ENCODE peak calls at places on chromosomes 16 and 17, in four cellular contexts. One of them, this sample, is unnamed.

GRCh38 chr16:72501739-72502653 is 330.0 kb upstream of the PMFBP1 start:
- DNase-seq in WTC11: peak; percentile 67
- DNase-seq in HepG2: peak; percentile 73
- DNase-seq in K562: peak; percentile 66
- DNase-seq in this sample: peak; percentile 42

GRCh38 chr17:47204722-47205418 is 4.3 kb upstream of the MYL4 start:
- DNase-seq in K562: no peak
- DNase-seq in WTC11: no peak
- DNase-seq in HepG2: no peak
- DNase-seq in this sample: peak; percentile 77

GRCh38 chr16:75559564-75560372 is 3.7 kb upstream of the TMEM231 start:
- DNase-seq in HepG2: no peak
- DNase-seq in WTC11: no peak
- DNase-seq in K562: peak; percentile 79
- DNase-seq in this sample: no peak

GRCh38 chr17:51869387-51869786 is 289.1 kb downstream of the CA10 start:
- DNase-seq in HepG2: peak; percentile 23
- DNase-seq in K562: no peak
- DNase-seq in WTC11: peak; percentile 12
- DNase-seq in this sample: no peak

GRCh38 chr16:55480228-55480655 is 1.2 kb downstream of the MMP2 start:
- DNase-seq in K562: no peak
- DNase-seq in HepG2: no peak
- DNase-seq in WTC11: peak; percentile 44
- DNase-seq in this sample: no peak

GRCh38 chr16:23064642-23065041 is 84.6 kb downstream of the USP31 start:
- DNase-seq in K562: no peak
- DNase-seq in WTC11: no peak
- DNase-seq in HepG2: no peak
- DNase-seq in this sample: peak; percentile 53

GRCh38 chr16:12758031-12758669 is 45.5 kb downstream of the CPPED1 start:
- DNase-seq in HepG2: no peak
- DNase-seq in WTC11: no peak
- DNase-seq in K562: peak; percentile 36
- DNase-seq in this sample: no peak

GRCh38 chr17:55620945-55621344 is 101.7 kb downstream of the TMEM100 start:
- DNase-seq in WTC11: no peak
- DNase-seq in HepG2: no peak
- DNase-seq in K562: no peak
- DNase-seq in this sample: no peak

GRCh38 chr17:81959362-81960129 is 1.4 kb downstream of the NOTUM start:
- DNase-seq in HepG2: peak; percentile 40
- DNase-seq in K562: peak; percentile 85
- DNase-seq in WTC11: peak; percentile 70
- DNase-seq in this sample: no peak

GRCh38 chr16:83002351-83003334 is 375.9 kb downstream of the CDH13 start:
- DNase-seq in WTC11: no peak
- DNase-seq in K562: no peak
- DNase-seq in HepG2: no peak
- DNase-seq in this sample: no peak

DNA sequence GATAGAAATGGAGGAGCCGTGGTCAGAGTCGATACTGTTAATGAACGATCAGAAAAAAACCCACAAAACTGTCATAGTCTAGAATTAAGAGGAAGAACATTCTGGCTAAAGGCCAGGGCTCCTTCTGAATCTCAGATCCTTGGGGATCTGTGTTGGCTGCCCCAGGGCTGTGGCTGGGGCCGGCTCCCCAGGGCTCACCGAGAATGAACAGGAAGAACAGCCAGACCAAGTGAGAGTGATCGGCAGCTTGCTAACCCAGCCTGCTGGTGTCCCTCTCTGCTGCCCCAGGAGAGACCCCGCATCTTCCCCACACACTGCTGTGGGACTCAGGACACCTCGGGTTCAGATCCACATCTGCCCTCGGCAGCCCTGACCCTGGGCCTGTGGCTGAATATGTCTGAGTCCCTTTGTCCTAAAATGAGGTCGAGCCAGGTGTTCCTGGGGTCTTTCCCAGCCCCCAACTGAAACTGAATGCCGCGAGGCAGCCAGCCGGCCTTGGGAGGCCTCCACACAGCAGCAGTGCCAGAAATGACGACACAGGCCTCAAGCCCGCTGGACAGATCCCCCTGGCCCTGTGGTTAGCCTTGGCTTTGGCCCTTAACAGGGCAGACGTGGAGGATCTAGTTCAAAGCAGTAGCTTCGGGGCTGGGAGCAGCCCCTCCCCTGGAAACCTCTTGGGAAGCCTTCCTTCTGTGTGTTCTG is 23.9 kb upstream of the CLEC18A start:
- DNase-seq in WTC11: no peak
- DNase-seq in HepG2: peak; percentile 41
- DNase-seq in K562: no peak
- DNase-seq in this sample: no peak
- TF ChIP-seq NR2C2 in WTC11: no peak
- TF ChIP-seq NR2C2 in HepG2: no peak
- TF ChIP-seq NR2C2 in K562: no peak
- TF ChIP-seq NR2C2 in this sample: no peak

GRCh38 chr17:78497115-78497540 is 80.1 kb downstream of the DNAH17 start:
- DNase-seq in HepG2: peak; percentile 79
- DNase-seq in WTC11: peak; percentile 85
- DNase-seq in K562: peak; percentile 79
- DNase-seq in this sample: no peak

GRCh38 chr17:78500806-78501205 is 76.4 kb downstream of the DNAH17 start:
- DNase-seq in WTC11: no peak
- DNase-seq in K562: no peak
- DNase-seq in HepG2: no peak
- DNase-seq in this sample: no peak

GRCh38 chr17:78499715-78500540 is 77.3 kb downstream of the DNAH17 start:
- DNase-seq in K562: no peak
- DNase-seq in HepG2: no peak
- DNase-seq in WTC11: no peak
- DNase-seq in this sample: no peak

GRCh38 chr17:78496311-78496710 is 80.9 kb downstream of the DNAH17 start:
- DNase-seq in HepG2: no peak
- DNase-seq in WTC11: no peak
- DNase-seq in K562: no peak
- DNase-seq in this sample: no peak

GRCh38 chr17:78498848-78499247 is 78.3 kb downstream of the DNAH17 start:
- DNase-seq in HepG2: no peak
- DNase-seq in WTC11: no peak
- DNase-seq in K562: no peak
- DNase-seq in this sample: no peak
- TF ChIP-seq NR2C2 in HepG2: no peak
- TF ChIP-seq NR2C2 in WTC11: no peak
- TF ChIP-seq NR2C2 in K562: no peak
- TF ChIP-seq NR2C2 in this sample: no peak

DNA sequence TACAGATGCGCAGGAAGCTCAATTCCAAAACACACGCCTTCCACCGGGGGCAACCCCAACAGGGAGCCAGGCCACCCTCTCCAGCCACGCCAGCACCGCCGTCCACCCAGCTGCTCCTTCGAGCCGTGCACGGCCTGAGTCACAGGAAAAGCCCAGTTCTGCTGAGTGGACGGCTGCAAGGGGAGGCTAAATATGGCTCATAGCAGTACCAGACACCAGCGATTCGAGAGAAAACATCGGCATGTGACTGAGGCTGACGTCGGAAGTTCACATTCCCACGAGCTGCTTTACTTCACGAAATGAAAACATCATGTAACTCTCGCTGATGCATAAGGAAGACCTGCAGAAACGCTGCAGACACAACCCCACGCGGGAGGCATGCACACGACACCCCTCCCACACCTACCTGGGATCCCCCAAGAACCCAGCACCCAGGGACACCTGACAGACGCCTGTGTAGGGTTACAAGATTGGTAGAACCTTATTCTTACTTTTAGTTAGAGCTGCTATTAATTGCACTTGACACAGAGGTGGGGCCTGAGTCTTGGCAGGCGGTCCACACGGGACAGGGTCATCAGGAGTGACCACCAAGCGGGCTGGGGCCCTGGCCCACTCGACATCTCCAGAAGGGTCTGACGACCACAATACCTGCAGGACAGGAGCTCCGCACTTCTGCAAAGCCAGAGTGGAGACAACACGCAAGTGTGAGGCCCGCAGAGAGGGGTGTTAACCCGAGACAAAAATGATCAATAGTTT is 116.8 kb downstream of the ANKRD11 start:
- DNase-seq in HepG2: no peak
- DNase-seq in K562: no peak
- DNase-seq in WTC11: no peak
- DNase-seq in this sample: no peak
- TF ChIP-seq NR2C2 in HepG2: no peak
- TF ChIP-seq NR2C2 in K562: no peak
- TF ChIP-seq NR2C2 in WTC11: no peak
- TF ChIP-seq NR2C2 in this sample: no peak

DNA sequence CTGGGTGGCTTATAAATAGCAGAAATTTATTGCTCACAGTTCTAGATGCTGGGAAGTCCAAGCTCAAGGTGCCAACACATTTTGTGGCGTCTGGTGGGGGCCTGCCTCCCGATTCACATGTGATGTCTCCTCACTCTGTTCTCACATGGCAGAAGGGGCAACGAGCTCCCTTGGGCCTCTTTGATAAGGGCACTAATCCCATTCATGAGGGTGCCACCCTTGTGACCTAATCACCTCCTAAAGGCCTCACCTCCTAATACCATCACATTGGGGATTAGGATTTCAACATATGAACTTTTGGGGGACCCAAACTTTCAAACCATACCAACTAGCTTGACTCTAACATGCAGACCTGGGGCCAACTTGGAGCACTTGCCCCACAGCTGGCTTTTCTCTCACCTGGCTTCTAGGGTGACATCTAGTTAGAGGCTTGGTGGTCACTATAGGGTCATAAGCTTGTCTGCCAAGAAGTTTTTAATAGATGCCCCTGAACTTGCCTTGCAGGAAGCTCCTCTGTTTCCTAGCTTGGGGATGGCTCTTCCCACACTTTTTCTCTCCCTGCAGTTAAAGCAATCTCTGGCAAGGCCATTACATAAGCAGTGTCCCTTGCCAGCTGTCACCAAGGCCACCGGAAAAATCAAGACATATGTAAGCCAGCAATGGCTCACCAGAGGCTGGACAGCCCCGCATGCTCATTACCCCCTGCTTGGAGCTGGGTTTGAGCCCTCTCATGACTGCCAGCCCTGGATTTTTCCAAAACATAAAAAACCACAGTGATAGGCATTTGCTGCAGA is 8.4 kb upstream of the MED9 start:
- DNase-seq in HepG2: no peak
- DNase-seq in WTC11: no peak
- DNase-seq in K562: no peak
- DNase-seq in this sample: no peak
- TF ChIP-seq NR2C2 in HepG2: no peak
- TF ChIP-seq NR2C2 in WTC11: no peak
- TF ChIP-seq NR2C2 in K562: no peak
- TF ChIP-seq NR2C2 in this sample: no peak

This sample was measured in GM12878.